ENCODE peak calls at places on chromosomes 16 and 17, in seven cellular contexts. F is esophagus squamous epithelium; U is HCT116; S is effector memory CD4-positive, alpha-beta T cell; A is heart left ventricle; L is stomach; Y is breast epithelium. W is an unnamed sample.

GRCh38 chr16:6482861-6483530 is 849.6 kb upstream of the RBFOX1 start:
- DNase-seq in F (no peak), U (no peak), S (no peak), A (no peak), L (no peak), Y (no peak), W (no peak)

GRCh38 chr17:8159032-8159400 is 3.7 kb downstream of the VAMP2 start:
- DNase-seq in F (no peak), U (no peak), S (no peak), A (peak; percentile 0), L (no peak), Y (no peak), W (no peak)

GRCh38 chr17:80455328-80455710 is 21.1 kb downstream of the NPTX1 start:
- DNase-seq in F (no peak), U (peak; percentile 34), S (no peak), A (peak; percentile 68), L (peak; percentile 48), Y (peak; percentile 63), W (no peak)

GRCh38 chr17:66450008-66450856 is 147.8 kb downstream of the PRKCA start:
- DNase-seq in F (no peak), U (no peak), S (no peak), A (no peak), L (no peak), Y (no peak), W (no peak)

GRCh38 chr17:81387235-81388060 is 7.8 kb upstream of the BAHCC1 start:
- DNase-seq in F (no peak), U (no peak), S (no peak), A (peak; percentile 76), L (peak; percentile 53), Y (no peak), W (peak; percentile 92)

GRCh38 chr17:37789166-37789565 is 44.3 kb upstream of the HNF1B start:
- DNase-seq in F (no peak), U (no peak), S (no peak), A (no peak), L (no peak), Y (no peak), W (no peak)

GRCh38 chr16:66298006-66298405 is 68.5 kb upstream of the CDH5 start:
- DNase-seq in F (no peak), U (no peak), S (no peak), A (no peak), L (no peak), Y (no peak), W (no peak)

GRCh38 chr16:89442990-89443726 is 47.2 kb downstream of the ANKRD11 start:
- DNase-seq in F (no peak), U (peak; percentile 37), S (no peak), A (peak; percentile 56), L (peak; percentile 71), Y (no peak), W (peak; percentile 67)

GRCh38 chr16:84825896-84826557 is 6.2 kb downstream of the CRISPLD2 start:
- DNase-seq in F (no peak), U (no peak), S (no peak), A (no peak), L (no peak), Y (no peak), W (no peak)

GRCh38 chr17:63086483-63087185 is 120.6 kb downstream of the TANC2 start:
- DNase-seq in F (no peak), U (no peak), S (no peak), A (no peak), L (no peak), Y (no peak), W (no peak)

GRCh38 chr17:60749050-60749449 is 71.4 kb downstream of the BCAS3 start:
- DNase-seq in F (no peak), U (no peak), S (no peak), A (no peak), L (no peak), Y (no peak), W (no peak)

GRCh38 chr16:78461496-78461938 is 362.1 kb downstream of the WWOX start:
- DNase-seq in F (no peak), U (no peak), S (no peak), A (no peak), L (no peak), Y (no peak), W (peak; percentile 1)

GRCh38 chr17:42402121-42402516 is 13.9 kb upstream of the STAT3 start:
- DNase-seq in F (no peak), U (no peak), S (no peak), A (no peak), L (no peak), Y (no peak), W (no peak)

GRCh38 chr17:31147507-31148202 is 52.9 kb downstream of the NF1 start:
- DNase-seq in F (no peak), U (no peak), S (no peak), A (no peak), L (no peak), Y (no peak), W (peak; percentile 75)

GRCh38 chr17:65785109-65785508 is 223.7 kb upstream of the AXIN2 start:
- DNase-seq in F (no peak), U (peak; percentile 66), S (no peak), A (no peak), L (no peak), Y (no peak), W (peak; percentile 57)

GRCh38 chr17:58089111-58089510 is 5.9 kb downstream of the DYNLL2 start:
- DNase-seq in F (no peak), U (no peak), S (no peak), A (no peak), L (no peak), Y (no peak), W (no peak)
- H3K4me1 ChIP-seq in F (peaks cover 15% of the 10 kb centered on the region), U (peaks cover 5% of the 10 kb centered on the region), S (peaks cover 12% of the 10 kb centered on the region), A (peaks cover 63% of the 10 kb centered on the region), L (peaks cover 34% of the 10 kb centered on the region), Y (peaks cover 4% of the 10 kb centered on the region), W (peaks cover 6% of the 10 kb centered on the region)

GRCh38 chr17:40224707-40225092 is 5.6 kb downstream of the WIPF2 start:
- DNase-seq in F (no peak), U (no peak), S (no peak), A (peak; percentile 53), L (peak; percentile 40), Y (no peak), W (no peak)
- H3K4me3 ChIP-seq in F (peak overlapping the region; percentile 1), U (no peak overlapping the region), S (no peak overlapping the region), A (no peak overlapping the region), L (no peak overlapping the region), Y (no peak overlapping the region), W (no peak overlapping the region)

GRCh38 chr17:40018211-40019121 is 3.2 kb downstream of the CSF3 start:
- DNase-seq in F (no peak), U (no peak), S (no peak), A (peak; percentile 74), L (no peak), Y (no peak), W (no peak)
- H3K4me1 ChIP-seq in F (peaks cover 22% of the 10 kb centered on the region), U (no peaks in the 10 kb centered on the region), S (no peaks in the 10 kb centered on the region), A (peaks cover 47% of the 10 kb centered on the region), L (peaks cover 70% of the 10 kb centered on the region), Y (peaks cover 22% of the 10 kb centered on the region), W (peaks cover 24% of the 10 kb centered on the region)

DNA sequence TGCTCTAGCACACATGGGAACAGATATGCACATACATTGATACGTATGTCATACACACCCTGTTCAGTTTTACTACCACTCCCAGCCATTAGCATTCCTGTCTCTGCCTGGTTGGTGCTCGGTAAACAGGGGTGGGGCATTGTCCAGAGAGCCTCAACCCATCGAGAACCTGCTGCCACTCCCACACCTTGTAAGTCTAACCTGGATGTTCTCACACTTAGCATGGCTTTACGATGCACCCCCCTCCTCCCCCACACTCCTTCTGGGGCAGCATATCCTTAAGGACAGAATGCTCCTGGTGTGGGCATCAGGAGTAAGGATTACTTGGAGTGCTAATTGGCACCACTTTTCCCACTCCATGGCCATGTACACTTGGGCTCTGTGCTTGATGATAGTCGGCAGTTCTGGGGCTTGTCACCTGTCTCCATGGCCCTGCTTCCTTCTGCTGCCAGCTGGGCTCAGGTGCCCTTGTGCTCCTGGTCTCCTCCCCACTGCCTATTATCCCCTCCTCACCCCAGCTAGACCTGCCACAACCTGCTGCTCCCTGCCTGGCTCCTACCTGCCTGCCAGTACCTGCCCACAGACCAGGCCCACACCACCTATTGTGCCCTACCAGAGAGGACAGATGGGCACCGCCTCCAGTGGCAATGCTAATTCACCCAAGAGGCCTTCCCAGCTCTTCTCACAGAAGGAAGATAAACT is 710 bp upstream of the RAPGEFL1 start:
- DNase-seq in F (no peak), U (no peak), S (no peak), A (no peak), L (peak; percentile 60), Y (no peak), W (no peak)
- H3K4me3 ChIP-seq in F (peak overlapping the region; percentile 65), U (peak overlapping the region; percentile 43), S (no peak overlapping the region), A (no peak overlapping the region), L (no peak overlapping the region), Y (peak overlapping the region; percentile 68), W (no peak overlapping the region)

GRCh38 chr17:41315814-41316430 is 412 bp upstream of the KRTAP17-1 start:
- DNase-seq in F (no peak), U (no peak), S (no peak), A (no peak), L (no peak), Y (no peak), W (no peak)
- H3K4me1 ChIP-seq in F (no peaks in the 10 kb centered on the region), U (no peaks in the 10 kb centered on the region), S (peaks cover 6% of the 10 kb centered on the region), A (no peaks in the 10 kb centered on the region), L (no peaks in the 10 kb centered on the region), Y (no peaks in the 10 kb centered on the region), W (no peaks in the 10 kb centered on the region)

GRCh38 chr16:11511328-11511727 is 75.4 kb downstream of the LITAF start:
- DNase-seq in F (no peak), U (no peak), S (no peak), A (no peak), L (no peak), Y (no peak), W (no peak)

GRCh38 chr16:11515540-11516430 is 70.9 kb downstream of the LITAF start:
- DNase-seq in F (no peak), U (no peak), S (no peak), A (no peak), L (no peak), Y (no peak), W (no peak)

GRCh38 chr16:11511801-11512200 is 74.9 kb downstream of the LITAF start:
- DNase-seq in F (no peak), U (no peak), S (no peak), A (no peak), L (no peak), Y (no peak), W (no peak)

GRCh38 chr16:11517926-11518325 is 68.8 kb downstream of the LITAF start:
- DNase-seq in F (no peak), U (no peak), S (no peak), A (no peak), L (no peak), Y (no peak), W (no peak)

GRCh38 chr16:11514283-11514682 is 72.4 kb downstream of the LITAF start:
- DNase-seq in F (no peak), U (no peak), S (no peak), A (no peak), L (no peak), Y (no peak), W (no peak)
- H3K4me3 ChIP-seq in F (no peak overlapping the region), U (no peak overlapping the region), S (no peak overlapping the region), A (no peak overlapping the region), L (no peak overlapping the region), Y (no peak overlapping the region), W (no peak overlapping the region)

W was measured in SJCRH30.